ENCODE peak calls at places on chromosomes 7 and 10, in four cellular contexts. M is DMS153, I is fibroblast of lung, Y is cardiac fibroblast. F is an unnamed sample.

GRCh38 chr7:29957921-29958320 is 31.7 kb downstream of the SCRN1 start:
- DNase-seq in I (no peak), Y (no peak), M (no peak), F (no peak)

GRCh38 chr7:38186593-38187314 is 8.7 kb downstream of the STARD3NL start:
- DNase-seq in I (peak), Y (peak), M (no peak), F (no peak)

GRCh38 chr10:83692196-83692595 is 447.1 kb upstream of the GHITM start:
- DNase-seq in Y (no peak), M (no peak), I (no peak), F (no peak)

GRCh38 chr10:128879441-128880175 is 587.4 kb upstream of the MGMT start:
- DNase-seq in I (no peak), Y (no peak), M (no peak), F (no peak)

GRCh38 chr10:77578583-77579227 is 58.9 kb downstream of the KCNMA1 start:
- DNase-seq in Y (no peak), I (no peak), M (no peak), F (no peak)

GRCh38 chr7:114835861-114836260 is 86.0 kb upstream of the MDFIC start:
- DNase-seq in M (no peak), I (no peak), Y (no peak), F (no peak)

GRCh38 chr7:135247746-135248471 is 14.3 kb downstream of the STRA8 start:
- DNase-seq in I (no peak), Y (no peak), M (no peak), F (no peak)

GRCh38 chr10:11017575-11018425 is at the start of gene CELF2:
- DNase-seq in M (no peak), I (no peak), Y (no peak), F (peak)

GRCh38 chr7:132247995-132248618 is 328.2 kb downstream of the PLXNA4 start:
- DNase-seq in M (no peak), I (no peak), Y (no peak), F (no peak)

GRCh38 chr10:110527731-110528171 is 30.0 kb downstream of the DUSP5 start:
- DNase-seq in I (no peak), Y (peak), M (no peak), F (no peak)

GRCh38 chr7:66697451-66698438 is 42.8 kb upstream of the RABGEF1 start:
- DNase-seq in M (no peak), Y (peak), I (peak), F (no peak)

GRCh38 chr7:2530076-2530967 is 10.7 kb downstream of the LFNG start:
- DNase-seq in I (no peak), Y (no peak), M (peak), F (no peak)

F was measured in iPS DF 19.7.